ENCODE peak calls at places on chromosomes 5 and 9, in nine cellular contexts. E is head of caudate nucleus, W is Daoy, L is endothelial cell of umbilical vein, U is nucleus accumbens, R is EH, A is aorta, F is NCI-H2029 treated with DMSO at 0.1 percent for 48 hours, P is heart right ventricle. T is an unnamed sample.

GRCh38 chr5:93654676-93655075 is 71.7 kb downstream of the NR2F1 start:
- DNase-seq in E (no peak), W (no peak), L (no peak), U (no peak), R (no peak), A (no peak), F (no peak), P (no peak), T (no peak)

GRCh38 chr5:168327451-168327850 is 36.0 kb downstream of the WWC1 start:
- DNase-seq in E (no peak), W (no peak), L (no peak), U (no peak), R (no peak), A (no peak), F (peak), P (no peak), T (no peak)

GRCh38 chr9:113675475-113675941 is 200.6 kb upstream of the ZNF618 start:
- DNase-seq in E (no peak), W (peak), L (peak), U (no peak), R (peak), A (peak), F (no peak), P (peak), T (peak)

GRCh38 chr5:6684075-6684474 is 29.2 kb upstream of the TENT4A start:
- DNase-seq in E (no peak), W (no peak), L (no peak), U (no peak), R (no peak), A (no peak), F (no peak), P (no peak), T (no peak)

GRCh38 chr9:38205279-38205678 is 136.3 kb upstream of the SHB start:
- DNase-seq in E (no peak), W (peak), L (no peak), U (no peak), R (peak), A (no peak), F (no peak), P (no peak), T (no peak)

GRCh38 chr5:14362511-14362910 is 219.1 kb upstream of the OTULINL start:
- DNase-seq in E (no peak), W (no peak), L (no peak), U (no peak), R (no peak), A (no peak), F (no peak), P (no peak), T (no peak)

GRCh38 chr5:113917997-113918396 is 404.5 kb downstream of the YTHDC2 start:
- DNase-seq in E (no peak), W (no peak), L (no peak), U (no peak), R (no peak), A (no peak), F (no peak), P (no peak), T (no peak)

GRCh38 chr5:133842846-133843725 is 125.3 kb downstream of the C5orf15 start:
- DNase-seq in E (no peak), W (peak), L (no peak), U (no peak), R (no peak), A (peak), F (no peak), P (no peak), T (no peak)

GRCh38 chr9:124781967-124782660 is 5.2 kb downstream of the OLFML2A start:
- DNase-seq in E (no peak), W (no peak), L (no peak), U (no peak), R (no peak), A (peak), F (no peak), P (no peak), T (no peak)

GRCh38 chr9:72497476-72498065 is 23.8 kb upstream of the TMC1 start:
- DNase-seq in E (no peak), W (no peak), L (no peak), U (no peak), R (no peak), A (no peak), F (no peak), P (no peak), T (no peak)